ENCODE peak calls at places on chromosomes 1 and 21, in ten cellular contexts. M is NCI-H2107; P is iris pigment epithelial cell; O is activated effector memory CD4-positive, alpha-beta T cell treated with Interleukin-2 at 50 U/mL for 16 hours; B is EH; F is dorsolateral prefrontal cortex; R is BE2C; D is fibroblast of lung; Y is stimulated activated CD4-positive, alpha-beta T cell treated with anti-CD3 and anti-CD28 coated beads, TNF-alpha, amount 100 ng/mL, for 24 hours; V is NT2/D1. W is an unnamed sample.

GRCh38 chr1:154446292-154446691 is 41.1 kb downstream of the IL6R start:
- DNase-seq in M (no peak), P (peak), O (no peak), B (peak), F (no peak), R (no peak), D (peak), Y (no peak), V (no peak), W (peak)

GRCh38 chr1:23632479-23633160 is 59.0 kb upstream of the RPL11 start:
- DNase-seq in M (no peak), P (no peak), O (no peak), B (no peak), F (no peak), R (no peak), D (no peak), Y (no peak), V (no peak), W (no peak)

GRCh38 chr1:212162635-212163034 is 122.6 kb upstream of the PPP2R5A start:
- DNase-seq in M (peak), P (peak), O (peak), B (peak), F (no peak), R (no peak), D (peak), Y (no peak), V (no peak), W (peak)

GRCh38 chr21:36994501-36995189 is 11.9 kb upstream of the RIPPLY3 start:
- DNase-seq in M (no peak), P (peak), O (peak), B (no peak), F (no peak), R (no peak), D (peak), Y (no peak), V (no peak), W (no peak)

GRCh38 chr1:39214998-39215873 is 10.7 kb downstream of the MACF1 start:
- DNase-seq in M (no peak), P (peak), O (no peak), B (peak), F (no peak), R (no peak), D (no peak), Y (no peak), V (no peak), W (no peak)

GRCh38 chr21:37380349-37381323 is 14.1 kb downstream of the DYRK1A start:
- DNase-seq in M (no peak), P (no peak), O (no peak), B (no peak), F (no peak), R (peak), D (no peak), Y (no peak), V (no peak), W (no peak)

GRCh38 chr1:94063379-94063778 is 57.6 kb downstream of the ABCA4 start:
- DNase-seq in M (no peak), P (peak), O (no peak), B (peak), F (no peak), R (peak), D (peak), Y (no peak), V (no peak), W (no peak)

GRCh38 chr1:231691618-231692259 is 65.1 kb downstream of the DISC1 start:
- DNase-seq in M (no peak), P (peak), O (no peak), B (peak), F (peak), R (peak), D (no peak), Y (no peak), V (peak), W (no peak)

GRCh38 chr1:36673207-36673606 is 190.5 kb upstream of the CSF3R start:
- DNase-seq in M (no peak), P (no peak), O (no peak), B (no peak), F (no peak), R (no peak), D (no peak), Y (no peak), V (peak), W (no peak)

GRCh38 chr1:169925505-169926482 is 32.1 kb upstream of the SCYL3 start:
- DNase-seq in M (no peak), P (no peak), O (no peak), B (peak), F (no peak), R (no peak), D (no peak), Y (no peak), V (no peak), W (no peak)

GRCh38 chr1:51709951-51710350 is 93.1 kb downstream of the OSBPL9 start:
- DNase-seq in M (no peak), P (no peak), O (no peak), B (no peak), F (no peak), R (no peak), D (no peak), Y (no peak), V (no peak), W (no peak)

GRCh38 chr21:45048026-45048698 is 26.2 kb upstream of the ADARB1 start:
- DNase-seq in M (no peak), P (no peak), O (no peak), B (no peak), F (no peak), R (no peak), D (no peak), Y (no peak), V (no peak), W (no peak)

GRCh38 chr1:83998599-83999315 is at the start of gene TTLL7:
- DNase-seq in M (peak), P (no peak), O (peak), B (peak), F (peak), R (peak), D (peak), Y (peak), V (peak), W (no peak)

GRCh38 chr1:80536464-80536863 is 1264.3 kb upstream of the ADGRL2 start:
- DNase-seq in M (no peak), P (no peak), O (no peak), B (no peak), F (no peak), R (no peak), D (no peak), Y (no peak), V (no peak), W (no peak)

GRCh38 chr1:183480971-183481431 is 8.7 kb downstream of the SMG7 start:
- DNase-seq in M (no peak), P (peak), O (no peak), B (peak), F (no peak), R (no peak), D (no peak), Y (no peak), V (no peak), W (no peak)

GRCh38 chr1:17239420-17239819 is 9.5 kb upstream of the PADI3 start:
- DNase-seq in M (no peak), P (peak), O (no peak), B (peak), F (peak), R (peak), D (peak), Y (no peak), V (peak), W (peak)

GRCh38 chr1:117534995-117535467 is 70.8 kb upstream of the TENT5C start:
- DNase-seq in M (peak), P (peak), O (peak), B (peak), F (no peak), R (peak), D (peak), Y (peak), V (peak), W (peak)

GRCh38 chr1:154712166-154712838 is 104.3 kb upstream of the ADAR start:
- DNase-seq in M (no peak), P (no peak), O (no peak), B (no peak), F (no peak), R (no peak), D (no peak), Y (no peak), V (no peak), W (no peak)

GRCh38 chr1:110672001-110672752 is 2.6 kb downstream of the KCNA3 start:
- DNase-seq in M (no peak), P (no peak), O (peak), B (peak), F (peak), R (peak), D (peak), Y (peak), V (no peak), W (no peak)

GRCh38 chr1:201645956-201646355 is 107.0 kb downstream of the NAV1 start:
- DNase-seq in M (no peak), P (no peak), O (no peak), B (peak), F (no peak), R (no peak), D (no peak), Y (no peak), V (no peak), W (no peak)

GRCh38 chr1:24955161-24955560 is 25.1 kb upstream of the RUNX3 start:
- DNase-seq in M (no peak), P (peak), O (peak), B (peak), F (no peak), R (no peak), D (no peak), Y (peak), V (no peak), W (no peak)

GRCh38 chr1:48493970-48494769 is 22.2 kb upstream of the SPATA6 start:
- DNase-seq in M (no peak), P (peak), O (no peak), B (peak), F (peak), R (no peak), D (peak), Y (no peak), V (no peak), W (peak)

GRCh38 chr1:203422656-203423055 is 53.0 kb upstream of the PRELP start:
- DNase-seq in M (no peak), P (no peak), O (no peak), B (peak), F (no peak), R (no peak), D (no peak), Y (no peak), V (no peak), W (no peak)

GRCh38 chr1:208243522-208243850 is 698 bp downstream of the PLXNA2 start:
- DNase-seq in M (no peak), P (no peak), O (no peak), B (peak), F (no peak), R (no peak), D (no peak), Y (no peak), V (no peak), W (no peak)

W was measured in astrocyte of the cerebellum.